ENCODE peak calls at places on chromosomes 7 and 10, in nine cellular contexts. One of them, this sample, is unnamed.
A peak's percentile ranks its signal among the peaks of the same experiment; 100 is the strongest.

GRCh38 chr10:70054902-70055301 is 2.3 kb downstream of the MACROH2A2 start:
- DNase-seq in neuronal stem cell: no peak
- DNase-seq in NCI-H1092 treated with DMSO at 0.1 percent for 48 hours: no peak
- DNase-seq in DMS53: no peak
- DNase-seq in fibroblast of villous mesenchyme: no peak
- DNase-seq in iPS DF 19.7: no peak
- DNase-seq in stimulated activated CD8-positive, alpha-beta memory T cell treated with anti-CD3 and anti-CD28 coated beads, Interleukin-7, amount 100 ng/mL, for 4 hours: no peak
- DNase-seq in M059J: no peak
- DNase-seq in GM13976: no peak
- DNase-seq in this sample: no peak

GRCh38 chr7:81627565-81628287 is 142.1 kb downstream of the HGF start:
- DNase-seq in stimulated activated CD8-positive, alpha-beta memory T cell treated with anti-CD3 and anti-CD28 coated beads, Interleukin-7, amount 100 ng/mL, for 4 hours: no peak
- DNase-seq in neuronal stem cell: no peak
- DNase-seq in GM13976: no peak
- DNase-seq in fibroblast of villous mesenchyme: peak; percentile 79
- DNase-seq in M059J: peak; percentile 13
- DNase-seq in iPS DF 19.7: no peak
- DNase-seq in DMS53: no peak
- DNase-seq in NCI-H1092 treated with DMSO at 0.1 percent for 48 hours: no peak
- DNase-seq in this sample: no peak

GRCh38 chr7:47420117-47420780 is 161.7 kb downstream of the TNS3 start:
- DNase-seq in iPS DF 19.7: no peak
- DNase-seq in DMS53: no peak
- DNase-seq in M059J: no peak
- DNase-seq in fibroblast of villous mesenchyme: no peak
- DNase-seq in neuronal stem cell: no peak
- DNase-seq in GM13976: no peak
- DNase-seq in stimulated activated CD8-positive, alpha-beta memory T cell treated with anti-CD3 and anti-CD28 coated beads, Interleukin-7, amount 100 ng/mL, for 4 hours: no peak
- DNase-seq in NCI-H1092 treated with DMSO at 0.1 percent for 48 hours: no peak
- DNase-seq in this sample: no peak

GRCh38 chr10:80166581-80167470 is 34.3 kb downstream of the PLAC9 start:
- DNase-seq in neuronal stem cell: no peak
- DNase-seq in NCI-H1092 treated with DMSO at 0.1 percent for 48 hours: no peak
- DNase-seq in M059J: no peak
- DNase-seq in iPS DF 19.7: no peak
- DNase-seq in DMS53: no peak
- DNase-seq in stimulated activated CD8-positive, alpha-beta memory T cell treated with anti-CD3 and anti-CD28 coated beads, Interleukin-7, amount 100 ng/mL, for 4 hours: no peak
- DNase-seq in fibroblast of villous mesenchyme: no peak
- DNase-seq in GM13976: no peak
- DNase-seq in this sample: no peak

GRCh38 chr10:91617073-91617580 is 15.7 kb downstream of the PPP1R3C start:
- DNase-seq in stimulated activated CD8-positive, alpha-beta memory T cell treated with anti-CD3 and anti-CD28 coated beads, Interleukin-7, amount 100 ng/mL, for 4 hours: no peak
- DNase-seq in M059J: peak; percentile 73
- DNase-seq in NCI-H1092 treated with DMSO at 0.1 percent for 48 hours: no peak
- DNase-seq in iPS DF 19.7: no peak
- DNase-seq in fibroblast of villous mesenchyme: peak; percentile 96
- DNase-seq in GM13976: no peak
- DNase-seq in DMS53: peak; percentile 17
- DNase-seq in neuronal stem cell: no peak
- DNase-seq in this sample: no peak

GRCh38 chr7:90411510-90411909 is 8.2 kb downstream of the CLDN12 start:
- DNase-seq in NCI-H1092 treated with DMSO at 0.1 percent for 48 hours: no peak
- DNase-seq in M059J: peak; percentile 50
- DNase-seq in stimulated activated CD8-positive, alpha-beta memory T cell treated with anti-CD3 and anti-CD28 coated beads, Interleukin-7, amount 100 ng/mL, for 4 hours: no peak
- DNase-seq in GM13976: no peak
- DNase-seq in iPS DF 19.7: no peak
- DNase-seq in fibroblast of villous mesenchyme: no peak
- DNase-seq in DMS53: peak; percentile 86
- DNase-seq in neuronal stem cell: no peak
- DNase-seq in this sample: no peak

GRCh38 chr7:143085109-143085508 is 33.0 kb downstream of the OR6V1 start:
- DNase-seq in iPS DF 19.7: no peak
- DNase-seq in NCI-H1092 treated with DMSO at 0.1 percent for 48 hours: no peak
- DNase-seq in DMS53: no peak
- DNase-seq in fibroblast of villous mesenchyme: no peak
- DNase-seq in GM13976: no peak
- DNase-seq in neuronal stem cell: no peak
- DNase-seq in M059J: no peak
- DNase-seq in stimulated activated CD8-positive, alpha-beta memory T cell treated with anti-CD3 and anti-CD28 coated beads, Interleukin-7, amount 100 ng/mL, for 4 hours: no peak
- DNase-seq in this sample: no peak

GRCh38 chr7:50142421-50143113 is 49.5 kb upstream of the ZPBP start:
- DNase-seq in GM13976: peak; percentile 24
- DNase-seq in iPS DF 19.7: no peak
- DNase-seq in fibroblast of villous mesenchyme: peak; percentile 35
- DNase-seq in neuronal stem cell: peak; percentile 26
- DNase-seq in NCI-H1092 treated with DMSO at 0.1 percent for 48 hours: peak; percentile 51
- DNase-seq in M059J: peak; percentile 37
- DNase-seq in DMS53: peak; percentile 67
- DNase-seq in stimulated activated CD8-positive, alpha-beta memory T cell treated with anti-CD3 and anti-CD28 coated beads, Interleukin-7, amount 100 ng/mL, for 4 hours: no peak
- DNase-seq in this sample: no peak

GRCh38 chr7:119228482-119228881 is 1004.0 kb downstream of the ANKRD7 start:
- DNase-seq in GM13976: no peak
- DNase-seq in iPS DF 19.7: no peak
- DNase-seq in DMS53: no peak
- DNase-seq in neuronal stem cell: no peak
- DNase-seq in NCI-H1092 treated with DMSO at 0.1 percent for 48 hours: no peak
- DNase-seq in stimulated activated CD8-positive, alpha-beta memory T cell treated with anti-CD3 and anti-CD28 coated beads, Interleukin-7, amount 100 ng/mL, for 4 hours: no peak
- DNase-seq in fibroblast of villous mesenchyme: no peak
- DNase-seq in M059J: no peak
- DNase-seq in this sample: no peak

GRCh38 chr10:47027812-47028260 is 116.6 kb downstream of the PTPN20 start:
- DNase-seq in NCI-H1092 treated with DMSO at 0.1 percent for 48 hours: no peak
- DNase-seq in DMS53: no peak
- DNase-seq in iPS DF 19.7: no peak
- DNase-seq in neuronal stem cell: no peak
- DNase-seq in stimulated activated CD8-positive, alpha-beta memory T cell treated with anti-CD3 and anti-CD28 coated beads, Interleukin-7, amount 100 ng/mL, for 4 hours: no peak
- DNase-seq in GM13976: no peak
- DNase-seq in M059J: no peak
- DNase-seq in fibroblast of villous mesenchyme: no peak
- DNase-seq in this sample: peak; percentile 50

GRCh38 chr7:153217032-153217431 is 457.5 kb downstream of the ACTR3B start:
- DNase-seq in GM13976: no peak
- DNase-seq in neuronal stem cell: no peak
- DNase-seq in M059J: no peak
- DNase-seq in stimulated activated CD8-positive, alpha-beta memory T cell treated with anti-CD3 and anti-CD28 coated beads, Interleukin-7, amount 100 ng/mL, for 4 hours: no peak
- DNase-seq in NCI-H1092 treated with DMSO at 0.1 percent for 48 hours: no peak
- DNase-seq in iPS DF 19.7: no peak
- DNase-seq in fibroblast of villous mesenchyme: no peak
- DNase-seq in DMS53: no peak
- DNase-seq in this sample: no peak

GRCh38 chr10:126663328-126663727 is 7.2 kb downstream of the C10orf90 start:
- DNase-seq in NCI-H1092 treated with DMSO at 0.1 percent for 48 hours: peak; percentile 11
- DNase-seq in M059J: peak; percentile 97
- DNase-seq in iPS DF 19.7: no peak
- DNase-seq in stimulated activated CD8-positive, alpha-beta memory T cell treated with anti-CD3 and anti-CD28 coated beads, Interleukin-7, amount 100 ng/mL, for 4 hours: no peak
- DNase-seq in DMS53: no peak
- DNase-seq in fibroblast of villous mesenchyme: peak; percentile 75
- DNase-seq in neuronal stem cell: no peak
- DNase-seq in GM13976: no peak
- DNase-seq in this sample: no peak

GRCh38 chr10:102117391-102118159 is 2.6 kb downstream of the LDB1 start:
- DNase-seq in DMS53: peak; percentile 84
- DNase-seq in stimulated activated CD8-positive, alpha-beta memory T cell treated with anti-CD3 and anti-CD28 coated beads, Interleukin-7, amount 100 ng/mL, for 4 hours: peak; percentile 41
- DNase-seq in neuronal stem cell: peak; percentile 59
- DNase-seq in M059J: peak; percentile 80
- DNase-seq in GM13976: peak; percentile 69
- DNase-seq in NCI-H1092 treated with DMSO at 0.1 percent for 48 hours: peak; percentile 81
- DNase-seq in fibroblast of villous mesenchyme: peak; percentile 83
- DNase-seq in iPS DF 19.7: no peak
- DNase-seq in this sample: peak; percentile 75

GRCh38 chr7:1043552-1044188 is 676 bp upstream of the GPR146 start:
- DNase-seq in neuronal stem cell: no peak
- DNase-seq in stimulated activated CD8-positive, alpha-beta memory T cell treated with anti-CD3 and anti-CD28 coated beads, Interleukin-7, amount 100 ng/mL, for 4 hours: no peak
- DNase-seq in iPS DF 19.7: no peak
- DNase-seq in NCI-H1092 treated with DMSO at 0.1 percent for 48 hours: no peak
- DNase-seq in DMS53: no peak
- DNase-seq in M059J: no peak
- DNase-seq in fibroblast of villous mesenchyme: no peak
- DNase-seq in GM13976: no peak
- DNase-seq in this sample: no peak

GRCh38 chr7:19404912-19405329 is 259.7 kb upstream of the FERD3L start:
- DNase-seq in DMS53: peak; percentile 40
- DNase-seq in GM13976: no peak
- DNase-seq in M059J: peak; percentile 98
- DNase-seq in NCI-H1092 treated with DMSO at 0.1 percent for 48 hours: no peak
- DNase-seq in neuronal stem cell: no peak
- DNase-seq in fibroblast of villous mesenchyme: peak; percentile 98
- DNase-seq in stimulated activated CD8-positive, alpha-beta memory T cell treated with anti-CD3 and anti-CD28 coated beads, Interleukin-7, amount 100 ng/mL, for 4 hours: no peak
- DNase-seq in iPS DF 19.7: no peak
- DNase-seq in this sample: no peak

GRCh38 chr10:121240011-121240410 is 358.2 kb downstream of the FGFR2 start:
- DNase-seq in neuronal stem cell: no peak
- DNase-seq in GM13976: no peak
- DNase-seq in DMS53: peak; percentile 65
- DNase-seq in iPS DF 19.7: no peak
- DNase-seq in fibroblast of villous mesenchyme: no peak
- DNase-seq in stimulated activated CD8-positive, alpha-beta memory T cell treated with anti-CD3 and anti-CD28 coated beads, Interleukin-7, amount 100 ng/mL, for 4 hours: no peak
- DNase-seq in M059J: peak; percentile 65
- DNase-seq in NCI-H1092 treated with DMSO at 0.1 percent for 48 hours: no peak
- DNase-seq in this sample: no peak

GRCh38 chr7:37035631-37036030 is 311.3 kb upstream of the AOAH start:
- DNase-seq in NCI-H1092 treated with DMSO at 0.1 percent for 48 hours: no peak
- DNase-seq in DMS53: no peak
- DNase-seq in stimulated activated CD8-positive, alpha-beta memory T cell treated with anti-CD3 and anti-CD28 coated beads, Interleukin-7, amount 100 ng/mL, for 4 hours: no peak
- DNase-seq in M059J: no peak
- DNase-seq in neuronal stem cell: no peak
- DNase-seq in GM13976: no peak
- DNase-seq in iPS DF 19.7: no peak
- DNase-seq in fibroblast of villous mesenchyme: no peak
- DNase-seq in this sample: no peak

GRCh38 chr7:101370836-101371235 is 8.2 kb downstream of the COL26A1 start:
- DNase-seq in NCI-H1092 treated with DMSO at 0.1 percent for 48 hours: no peak
- DNase-seq in fibroblast of villous mesenchyme: no peak
- DNase-seq in iPS DF 19.7: no peak
- DNase-seq in GM13976: no peak
- DNase-seq in neuronal stem cell: no peak
- DNase-seq in M059J: no peak
- DNase-seq in DMS53: no peak
- DNase-seq in stimulated activated CD8-positive, alpha-beta memory T cell treated with anti-CD3 and anti-CD28 coated beads, Interleukin-7, amount 100 ng/mL, for 4 hours: no peak
- DNase-seq in this sample: no peak

GRCh38 chr7:104142147-104142546 is 65.7 kb downstream of the ORC5 start:
- DNase-seq in DMS53: no peak
- DNase-seq in neuronal stem cell: no peak
- DNase-seq in iPS DF 19.7: no peak
- DNase-seq in fibroblast of villous mesenchyme: no peak
- DNase-seq in GM13976: no peak
- DNase-seq in NCI-H1092 treated with DMSO at 0.1 percent for 48 hours: peak; percentile 30
- DNase-seq in M059J: peak; percentile 8
- DNase-seq in stimulated activated CD8-positive, alpha-beta memory T cell treated with anti-CD3 and anti-CD28 coated beads, Interleukin-7, amount 100 ng/mL, for 4 hours: no peak
- DNase-seq in this sample: no peak

GRCh38 chr7:111638048-111638447 is 75.8 kb upstream of the IMMP2L start:
- DNase-seq in NCI-H1092 treated with DMSO at 0.1 percent for 48 hours: no peak
- DNase-seq in iPS DF 19.7: no peak
- DNase-seq in neuronal stem cell: no peak
- DNase-seq in GM13976: no peak
- DNase-seq in stimulated activated CD8-positive, alpha-beta memory T cell treated with anti-CD3 and anti-CD28 coated beads, Interleukin-7, amount 100 ng/mL, for 4 hours: no peak
- DNase-seq in fibroblast of villous mesenchyme: peak; percentile 34
- DNase-seq in DMS53: no peak
- DNase-seq in M059J: no peak
- DNase-seq in this sample: no peak

GRCh38 chr7:24965831-24966708 is 13.9 kb downstream of the OSBPL3 start:
- DNase-seq in NCI-H1092 treated with DMSO at 0.1 percent for 48 hours: no peak
- DNase-seq in GM13976: peak; percentile 60
- DNase-seq in fibroblast of villous mesenchyme: no peak
- DNase-seq in M059J: peak; percentile 15
- DNase-seq in neuronal stem cell: no peak
- DNase-seq in DMS53: peak; percentile 96
- DNase-seq in stimulated activated CD8-positive, alpha-beta memory T cell treated with anti-CD3 and anti-CD28 coated beads, Interleukin-7, amount 100 ng/mL, for 4 hours: no peak
- DNase-seq in iPS DF 19.7: no peak
- DNase-seq in this sample: no peak

GRCh38 chr10:3852147-3852904 is 67.3 kb upstream of the KLF6 start:
- DNase-seq in NCI-H1092 treated with DMSO at 0.1 percent for 48 hours: no peak
- DNase-seq in GM13976: peak; percentile 78
- DNase-seq in DMS53: peak; percentile 99
- DNase-seq in M059J: peak; percentile 97
- DNase-seq in stimulated activated CD8-positive, alpha-beta memory T cell treated with anti-CD3 and anti-CD28 coated beads, Interleukin-7, amount 100 ng/mL, for 4 hours: peak; percentile 48
- DNase-seq in iPS DF 19.7: no peak
- DNase-seq in fibroblast of villous mesenchyme: peak; percentile 99
- DNase-seq in neuronal stem cell: no peak
- DNase-seq in this sample: peak; percentile 86

GRCh38 chr7:46478046-46478445 is 557.0 kb upstream of the IGFBP3 start:
- DNase-seq in DMS53: no peak
- DNase-seq in stimulated activated CD8-positive, alpha-beta memory T cell treated with anti-CD3 and anti-CD28 coated beads, Interleukin-7, amount 100 ng/mL, for 4 hours: no peak
- DNase-seq in iPS DF 19.7: no peak
- DNase-seq in GM13976: no peak
- DNase-seq in neuronal stem cell: no peak
- DNase-seq in fibroblast of villous mesenchyme: peak; percentile 52
- DNase-seq in M059J: peak; percentile 97
- DNase-seq in NCI-H1092 treated with DMSO at 0.1 percent for 48 hours: no peak
- DNase-seq in this sample: no peak

GRCh38 chr10:122525788-122526187 is 34.8 kb upstream of the DMBT1 start:
- DNase-seq in fibroblast of villous mesenchyme: no peak
- DNase-seq in iPS DF 19.7: peak; percentile 3
- DNase-seq in neuronal stem cell: no peak
- DNase-seq in M059J: peak; percentile 27
- DNase-seq in DMS53: peak; percentile 73
- DNase-seq in GM13976: no peak
- DNase-seq in stimulated activated CD8-positive, alpha-beta memory T cell treated with anti-CD3 and anti-CD28 coated beads, Interleukin-7, amount 100 ng/mL, for 4 hours: no peak
- DNase-seq in NCI-H1092 treated with DMSO at 0.1 percent for 48 hours: no peak
- DNase-seq in this sample: no peak

GRCh38 chr10:88989423-88989822 is 1.2 kb upstream of the FAS start:
- DNase-seq in DMS53: no peak
- DNase-seq in NCI-H1092 treated with DMSO at 0.1 percent for 48 hours: no peak
- DNase-seq in M059J: no peak
- DNase-seq in iPS DF 19.7: no peak
- DNase-seq in GM13976: no peak
- DNase-seq in stimulated activated CD8-positive, alpha-beta memory T cell treated with anti-CD3 and anti-CD28 coated beads, Interleukin-7, amount 100 ng/mL, for 4 hours: no peak
- DNase-seq in fibroblast of villous mesenchyme: no peak
- DNase-seq in neuronal stem cell: no peak
- DNase-seq in this sample: no peak

GRCh38 chr10:68633816-68634466 is 73.8 kb downstream of the TET1 start:
- DNase-seq in fibroblast of villous mesenchyme: no peak
- DNase-seq in neuronal stem cell: no peak
- DNase-seq in M059J: no peak
- DNase-seq in iPS DF 19.7: no peak
- DNase-seq in DMS53: peak; percentile 67
- DNase-seq in GM13976: no peak
- DNase-seq in NCI-H1092 treated with DMSO at 0.1 percent for 48 hours: no peak
- DNase-seq in stimulated activated CD8-positive, alpha-beta memory T cell treated with anti-CD3 and anti-CD28 coated beads, Interleukin-7, amount 100 ng/mL, for 4 hours: no peak
- DNase-seq in this sample: no peak

GRCh38 chr7:139655305-139655704 is 122.5 kb downstream of the HIPK2 start:
- DNase-seq in M059J: no peak
- DNase-seq in GM13976: no peak
- DNase-seq in fibroblast of villous mesenchyme: no peak
- DNase-seq in NCI-H1092 treated with DMSO at 0.1 percent for 48 hours: no peak
- DNase-seq in neuronal stem cell: no peak
- DNase-seq in DMS53: no peak
- DNase-seq in iPS DF 19.7: no peak
- DNase-seq in stimulated activated CD8-positive, alpha-beta memory T cell treated with anti-CD3 and anti-CD28 coated beads, Interleukin-7, amount 100 ng/mL, for 4 hours: no peak
- DNase-seq in this sample: no peak

GRCh38 chr7:151076863-151077704 is 3.5 kb downstream of the FASTK start:
- DNase-seq in NCI-H1092 treated with DMSO at 0.1 percent for 48 hours: no peak
- DNase-seq in M059J: no peak
- DNase-seq in iPS DF 19.7: no peak
- DNase-seq in fibroblast of villous mesenchyme: no peak
- DNase-seq in neuronal stem cell: no peak
- DNase-seq in DMS53: peak; percentile 72
- DNase-seq in stimulated activated CD8-positive, alpha-beta memory T cell treated with anti-CD3 and anti-CD28 coated beads, Interleukin-7, amount 100 ng/mL, for 4 hours: no peak
- DNase-seq in GM13976: no peak
- DNase-seq in this sample: no peak

GRCh38 chr7:5595545-5596045 is 172.0 kb upstream of the TNRC18 start:
- DNase-seq in stimulated activated CD8-positive, alpha-beta memory T cell treated with anti-CD3 and anti-CD28 coated beads, Interleukin-7, amount 100 ng/mL, for 4 hours: peak; percentile 15
- DNase-seq in iPS DF 19.7: no peak
- DNase-seq in neuronal stem cell: no peak
- DNase-seq in DMS53: no peak
- DNase-seq in GM13976: no peak
- DNase-seq in M059J: peak; percentile 80
- DNase-seq in NCI-H1092 treated with DMSO at 0.1 percent for 48 hours: no peak
- DNase-seq in fibroblast of villous mesenchyme: no peak
- DNase-seq in this sample: no peak

GRCh38 chr10:1362589-1363465 is 306.6 kb downstream of the WDR37 start:
- DNase-seq in iPS DF 19.7: no peak
- DNase-seq in GM13976: no peak
- DNase-seq in neuronal stem cell: no peak
- DNase-seq in fibroblast of villous mesenchyme: no peak
- DNase-seq in stimulated activated CD8-positive, alpha-beta memory T cell treated with anti-CD3 and anti-CD28 coated beads, Interleukin-7, amount 100 ng/mL, for 4 hours: no peak
- DNase-seq in M059J: no peak
- DNase-seq in DMS53: no peak
- DNase-seq in NCI-H1092 treated with DMSO at 0.1 percent for 48 hours: no peak
- DNase-seq in this sample: no peak

GRCh38 chr10:48251525-48252353 is 22.8 kb downstream of the FRMPD2 start:
- DNase-seq in M059J: peak; percentile 31
- DNase-seq in NCI-H1092 treated with DMSO at 0.1 percent for 48 hours: peak; percentile 77
- DNase-seq in stimulated activated CD8-positive, alpha-beta memory T cell treated with anti-CD3 and anti-CD28 coated beads, Interleukin-7, amount 100 ng/mL, for 4 hours: no peak
- DNase-seq in neuronal stem cell: no peak
- DNase-seq in fibroblast of villous mesenchyme: peak; percentile 4
- DNase-seq in iPS DF 19.7: no peak
- DNase-seq in GM13976: no peak
- DNase-seq in DMS53: peak; percentile 81
- DNase-seq in this sample: peak; percentile 57

This sample was measured in right atrium auricular region.